ENCODE peak calls at places on chromosomes 16 and 17, in four cellular contexts. E is mammary epithelial cell, F is body of pancreas, T is lower lobe of right lung. B is an unnamed sample. For H3K36me3, the result is how much of the 10 kb centered on the place peaks cover.

GRCh38 chr16:86726340-86726739 is 148.0 kb downstream of the FOXL1 start:
- DNase-seq in F (no peak), T (no peak), E (no peak), B (no peak)

GRCh38 chr16:66927012-66927436 is 1.7 kb upstream of the RRAD start:
- DNase-seq in F (no peak), E (peak), T (peak), B (peak)

GRCh38 chr16:84699712-84700517 is at the start of gene USP10:
- DNase-seq in F (peak), E (peak), T (peak), B (peak)

GRCh38 chr16:27751676-27752075 is 201.7 kb downstream of the KATNIP start:
- DNase-seq in E (no peak), F (no peak), T (peak), B (no peak)

GRCh38 chr16:11836653-11837244 is 14.6 kb downstream of the RSL1D1 start:
- DNase-seq in T (no peak), F (no peak), E (no peak), B (peak)

GRCh38 chr16:11639925-11640899 is 28.0 kb upstream of the SNN start:
- DNase-seq in E (peak), F (peak), T (peak), B (peak)

GRCh38 chr17:75367312-75367711 is 38.2 kb downstream of the GRB2 start:
- DNase-seq in T (no peak), E (peak), F (no peak), B (peak)

GRCh38 chr16:3590736-3591435 is 13.7 kb upstream of the NLRC3 start:
- DNase-seq in E (no peak), F (no peak), T (peak), B (peak)

GRCh38 chr17:63780507-63780906 is 6.5 kb downstream of the DDX42 start:
- DNase-seq in F (peak), E (peak), T (no peak), B (peak)

GRCh38 chr16:87919681-87919994 is 16.7 kb downstream of the CA5A start:
- DNase-seq in E (no peak), T (no peak), F (no peak), B (no peak)

GRCh38 chr17:41917957-41918391 is 777 bp downstream of the ACLY start:
- DNase-seq in F (peak), E (peak), T (peak), B (no peak)

GRCh38 chr16:78763821-78764440 is 664.5 kb downstream of the WWOX start:
- DNase-seq in E (no peak), T (no peak), F (no peak), B (no peak)

GRCh38 chr17:75551276-75551675 is 25.8 kb downstream of the LLGL2 start:
- DNase-seq in T (no peak), E (no peak), F (no peak), B (no peak)

GRCh38 chr17:64336760-64337413 is 53.8 kb downstream of the PECAM1 start:
- DNase-seq in T (no peak), F (no peak), E (no peak), B (no peak)

GRCh38 chr17:10149573-10150399 is 48.6 kb downstream of the GAS7 start:
- DNase-seq in E (peak), T (no peak), F (no peak), B (peak)

GRCh38 chr16:53812914-53813313 is 109.0 kb downstream of the FTO start:
- DNase-seq in T (no peak), F (no peak), E (no peak), B (no peak)

GRCh38 chr17:10702574-10702973 is 5.2 kb downstream of the ADPRM start:
- DNase-seq in T (no peak), E (no peak), F (no peak), B (no peak)

GRCh38 chr16:69938981-69939820 is 11.9 kb upstream of the CLEC18A start:
- DNase-seq in E (no peak), F (no peak), T (peak), B (no peak)

GRCh38 chr17:45248132-45248936 is 13.6 kb downstream of the SPATA32 start:
- DNase-seq in E (peak), T (peak), F (peak), B (peak)

GRCh38 chr17:50967795-50968194 is 101.6 kb upstream of the TOB1 start:
- DNase-seq in E (no peak), T (no peak), F (no peak), B (no peak)

GRCh38 chr16:12235110-12235509 is 258.6 kb downstream of the SNX29 start:
- DNase-seq in E (no peak), T (no peak), F (no peak), B (no peak)

GRCh38 chr17:12743046-12743445 is 46.3 kb upstream of the ARHGAP44 start:
- DNase-seq in E (no peak), T (no peak), F (no peak), B (no peak)

GRCh38 chr17:44374306-44375195 is 10.9 kb upstream of the FAM171A2 start:
- DNase-seq in E (no peak), F (no peak), T (no peak), B (peak)

GRCh38 chr17:34527121-34527907 is 52.1 kb upstream of the TMEM132E start:
- DNase-seq in E (no peak), F (no peak), T (no peak), B (no peak)

GRCh38 chr17:63476494-63476856 is 386 bp upstream of the ACE start:
- DNase-seq in E (no peak), T (no peak), F (peak), B (no peak)

GRCh38 chr17:31488264-31488981 is 96.9 kb downstream of the RAB11FIP4 start:
- DNase-seq in T (peak), F (peak), E (peak), B (no peak)

GRCh38 chr17:53818894-53819293 is 3.8 kb upstream of the KIF2B start:
- DNase-seq in F (no peak), E (no peak), T (no peak), B (no peak)

GRCh38 chr17:8153550-8153956 is 1.3 kb upstream of the PER1 start:
- DNase-seq in T (peak), F (peak), E (peak), B (peak)

GRCh38 chr17:50111687-50112655 is 16.8 kb downstream of the PDK2 start:
- DNase-seq in E (no peak), F (peak), T (no peak), B (no peak)

GRCh38 chr16:14232106-14232890 is 161.2 kb downstream of the MRTFB start:
- DNase-seq in T (no peak), E (no peak), F (peak), B (no peak)

GRCh38 chr16:62620259-62620658 is 584.0 kb upstream of the CDH8 start:
- DNase-seq in F (no peak), T (no peak), E (no peak), B (no peak)

GRCh38 chr17:81553018-81553615 is 964 bp upstream of the FAAP100 start:
- DNase-seq in F (peak), E (peak), T (peak), B (peak)
- TF ChIP-seq CTCF in F (peak), E (no peak), T (no peak), B (peak)

DNA sequence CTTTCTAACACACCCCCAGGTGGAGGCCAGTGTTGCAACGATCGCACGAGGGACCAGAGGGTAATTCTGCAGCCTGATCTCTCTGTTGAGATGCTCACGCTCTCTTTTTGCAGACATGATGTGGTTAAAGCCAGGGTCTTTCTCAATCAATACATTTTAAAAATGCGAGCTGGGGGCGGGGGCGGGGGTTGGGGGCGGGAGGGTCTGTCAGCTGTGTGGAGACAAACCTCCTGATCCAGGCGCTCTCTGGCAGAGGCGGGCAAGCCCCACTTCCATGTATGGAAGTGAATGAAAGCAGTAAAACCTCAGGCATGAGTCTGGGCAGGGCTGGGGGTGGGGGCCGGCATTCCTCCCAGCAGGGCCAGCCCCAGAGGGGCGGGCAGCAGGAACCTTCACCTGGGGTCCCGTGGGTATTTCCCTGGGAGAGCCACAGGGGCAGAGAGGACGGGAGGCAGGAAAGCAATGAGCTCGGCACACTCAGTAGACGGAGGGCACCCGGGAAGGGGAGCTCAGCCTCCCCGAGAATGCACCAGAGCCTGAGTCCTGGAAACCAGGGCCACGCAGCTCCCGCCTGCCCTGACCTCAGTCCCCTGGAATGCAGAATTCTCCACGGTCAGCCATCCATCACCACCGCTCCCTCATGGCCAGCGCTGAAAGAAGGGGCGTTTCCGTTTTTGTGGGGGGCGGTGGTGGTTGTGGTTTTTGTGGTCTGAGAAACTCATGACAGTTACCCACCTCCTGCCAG is 28.0 kb downstream of the NXN start:
- DNase-seq in E (peak), T (no peak), F (peak), B (peak)
- H3K4me3 ChIP-seq in E (no peak), T (peak), F (no peak), B (no peak)

GRCh38 chr16:57462978-57463362 is 491 bp downstream of the POLR2C start:
- DNase-seq in T (no peak), E (no peak), F (no peak), B (no peak)
- H3K36me3 ChIP-seq in T (half or more), E (under half), F (under half), B (under half)

GRCh38 chr16:15705064-15705565 is 55.1 kb downstream of the NDE1 start:
- DNase-seq in T (no peak), E (no peak), F (no peak), B (no peak)
- TF ChIP-seq CTCF in T (no peak), E (no peak), F (no peak), B (no peak)

GRCh38 chr17:80346498-80347275 is 68.3 kb upstream of the ENDOV start:
- DNase-seq in F (no peak), E (no peak), T (no peak), B (no peak)

GRCh38 chr17:80347536-80347935 is 67.4 kb upstream of the ENDOV start:
- DNase-seq in E (no peak), F (no peak), T (no peak), B (no peak)

GRCh38 chr17:80347948-80348351 is 67.0 kb upstream of the ENDOV start:
- DNase-seq in F (no peak), E (no peak), T (no peak), B (no peak)

GRCh38 chr17:80345321-80345720 is 69.6 kb upstream of the ENDOV start:
- DNase-seq in F (no peak), E (no peak), T (no peak), B (no peak)

DNA sequence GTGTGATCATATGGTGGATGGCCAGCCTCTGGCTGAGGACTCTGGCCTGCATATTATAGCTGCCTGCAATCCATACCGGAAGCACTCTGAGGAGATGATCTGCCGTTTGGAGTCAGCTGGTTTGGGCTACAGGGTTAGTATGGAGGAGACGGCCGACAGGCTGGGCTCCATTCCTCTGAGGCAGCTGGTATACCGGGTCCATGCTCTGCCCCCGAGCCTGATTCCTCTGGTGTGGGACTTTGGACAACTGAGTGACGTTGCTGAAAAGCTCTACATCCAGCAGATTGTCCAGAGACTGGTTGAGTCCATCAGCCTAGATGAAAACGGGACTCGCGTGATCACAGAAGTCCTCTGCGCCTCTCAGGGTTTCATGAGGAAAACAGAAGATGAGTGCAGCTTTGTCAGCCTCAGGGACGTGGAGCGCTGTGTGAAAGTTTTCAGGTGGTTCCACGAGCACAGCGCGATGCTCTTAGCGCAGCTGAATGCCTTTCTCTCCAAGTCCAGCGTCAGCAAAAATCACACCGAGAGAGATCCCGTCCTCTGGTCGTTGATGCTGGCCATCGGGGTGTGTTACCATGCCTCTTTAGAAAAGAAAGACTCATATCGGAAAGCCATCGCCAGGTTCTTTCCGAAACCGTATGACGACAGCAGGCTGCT is 69.0 kb upstream of the ENDOV start:
- DNase-seq in T (no peak), F (no peak), E (no peak), B (no peak)
- H3K4me3 ChIP-seq in T (no peak), F (no peak), E (no peak), B (no peak)

GRCh38 chr17:56892333-56892732 is 21.5 kb downstream of the TRIM25 start:
- DNase-seq in F (no peak), E (no peak), T (no peak), B (no peak)

GRCh38 chr17:56887552-56888467 is 26.0 kb downstream of the TRIM25 start:
- DNase-seq in E (peak), F (no peak), T (no peak), B (peak)

GRCh38 chr17:56891751-56892150 is 22.1 kb downstream of the TRIM25 start:
- DNase-seq in T (peak), F (peak), E (no peak), B (no peak)

GRCh38 chr17:56890906-56891674 is 22.8 kb downstream of the TRIM25 start:
- DNase-seq in E (no peak), F (no peak), T (no peak), B (no peak)

DNA sequence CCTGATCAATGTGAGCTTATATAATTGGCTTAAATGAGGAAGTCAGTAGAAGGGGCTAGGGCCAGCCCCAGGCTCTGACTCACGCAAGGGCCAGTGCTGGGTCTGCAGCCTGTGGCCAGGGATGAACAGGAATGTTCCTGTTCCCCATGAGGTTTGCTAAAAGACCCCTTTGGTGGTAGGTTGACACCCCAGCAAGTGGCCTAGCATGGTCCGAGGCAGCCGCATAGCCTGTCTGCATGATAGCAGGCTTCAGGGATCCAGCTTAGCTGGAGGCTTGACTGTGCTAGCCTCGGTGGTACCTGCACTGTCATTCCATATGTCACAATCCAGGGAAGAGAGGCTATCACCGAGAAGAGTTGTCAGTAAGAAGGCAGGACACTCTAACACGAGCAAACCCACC is 23.5 kb downstream of the TRIM25 start:
- DNase-seq in E (no peak), F (no peak), T (no peak), B (no peak)
- H3K36me3 ChIP-seq in E (under half), F (under half), T (half or more), B (under half)